ENCODE peak calls at places on chromosomes 3 and 15, in five cellular contexts. Z is K562, C is SK-N-SH, R is HepG2, L is H1. F is an unnamed sample.
A peak's percentile ranks its signal among the peaks of the same experiment; 100 is the strongest.

GRCh38 chr3:32457971-32458471 is 44.6 kb downstream of the CMTM6 start:
- DNase-seq in Z (peak; percentile 17), C (no peak), R (no peak), L (peak; percentile 42), F (no peak)

GRCh38 chr3:71784201-71784913 is 591 bp downstream of the PROK2 start:
- DNase-seq in Z (no peak), C (no peak), R (no peak), L (no peak), F (no peak)

GRCh38 chr15:99928429-99928981 is 195.3 kb upstream of the LYSMD4 start:
- DNase-seq in Z (peak; percentile 64), C (peak; percentile 82), R (no peak), L (peak; percentile 80), F (peak; percentile 67)

GRCh38 chr3:157128771-157129671 is 30.9 kb downstream of the CCNL1 start:
- DNase-seq in Z (no peak), C (no peak), R (peak; percentile 40), L (no peak), F (no peak)

GRCh38 chr3:37575284-37575683 is 286.4 kb upstream of the CTDSPL start:
- DNase-seq in Z (no peak), C (no peak), R (no peak), L (no peak), F (no peak)

GRCh38 chr3:150114273-150114672 is 143.6 kb upstream of the PFN2 start:
- DNase-seq in Z (no peak), C (no peak), R (no peak), L (no peak), F (no peak)

GRCh38 chr15:27937873-27938272 is 161.2 kb downstream of the OCA2 start:
- DNase-seq in Z (no peak), C (no peak), R (no peak), L (no peak), F (no peak)

GRCh38 chr15:50141856-50142255 is 22.8 kb upstream of the ATP8B4 start:
- DNase-seq in Z (no peak), C (no peak), R (no peak), L (no peak), F (no peak)

GRCh38 chr3:136464502-136464901 is 214.4 kb downstream of the PCCB start:
- DNase-seq in Z (no peak), C (no peak), R (no peak), L (no peak), F (no peak)

GRCh38 chr3:43996379-43997301 is 245.0 kb upstream of the TOPAZ1 start:
- DNase-seq in Z (no peak), C (no peak), R (no peak), L (peak; percentile 74), F (peak; percentile 32)

GRCh38 chr3:61925721-61926120 is 364.4 kb downstream of the PTPRG start:
- DNase-seq in Z (no peak), C (no peak), R (no peak), L (no peak), F (no peak)

GRCh38 chr3:1908651-1909445 is 189.8 kb upstream of the CNTN4 start:
- DNase-seq in Z (no peak), C (no peak), R (no peak), L (no peak), F (no peak)

GRCh38 chr15:31483053-31483923 is 156.7 kb downstream of the KLF13 start:
- DNase-seq in Z (no peak), C (no peak), R (no peak), L (peak; percentile 69), F (no peak)

GRCh38 chr15:51223771-51224229 is 114.6 kb downstream of the CYP19A1 start:
- DNase-seq in Z (peak; percentile 25), C (no peak), R (no peak), L (no peak), F (no peak)

GRCh38 chr15:99029358-99029871 is 21.8 kb upstream of the PGPEP1L start:
- DNase-seq in Z (no peak), C (no peak), R (no peak), L (no peak), F (no peak)

GRCh38 chr15:98684995-98685525 is 36.7 kb downstream of the IGF1R start:
- DNase-seq in Z (no peak), C (no peak), R (no peak), L (no peak), F (no peak)

GRCh38 chr3:15860014-15860934 is 62.5 kb upstream of the ANKRD28 start:
- DNase-seq in Z (peak; percentile 68), C (peak; percentile 58), R (peak; percentile 29), L (peak; percentile 80), F (peak; percentile 7)

GRCh38 chr15:63504979-63505841 is 817 bp downstream of the USP3 start:
- DNase-seq in Z (peak; percentile 75), C (peak; percentile 78), R (peak; percentile 64), L (peak; percentile 74), F (no peak)

GRCh38 chr3:146314871-146315270 is 64.0 kb upstream of the PLSCR4 start:
- DNase-seq in Z (no peak), C (no peak), R (no peak), L (no peak), F (no peak)

GRCh38 chr3:65785065-65785645 is 253.6 kb downstream of the MAGI1 start:
- DNase-seq in Z (peak; percentile 44), C (peak; percentile 57), R (peak; percentile 41), L (no peak), F (no peak)

GRCh38 chr3:187103251-187103650 is 36.0 kb downstream of the RPL39L start:
- DNase-seq in Z (no peak), C (no peak), R (no peak), L (no peak), F (no peak)

GRCh38 chr3:187102073-187102634 is 37.1 kb downstream of the RPL39L start:
- DNase-seq in Z (no peak), C (no peak), R (no peak), L (no peak), F (no peak)

GRCh38 chr3:187098925-187099512 is 40.3 kb downstream of the RPL39L start:
- DNase-seq in Z (peak; percentile 37), C (no peak), R (no peak), L (no peak), F (no peak)

GRCh38 chr3:187104342-187104741 is 35.0 kb downstream of the RPL39L start:
- DNase-seq in Z (no peak), C (no peak), R (no peak), L (no peak), F (no peak)

DNA sequence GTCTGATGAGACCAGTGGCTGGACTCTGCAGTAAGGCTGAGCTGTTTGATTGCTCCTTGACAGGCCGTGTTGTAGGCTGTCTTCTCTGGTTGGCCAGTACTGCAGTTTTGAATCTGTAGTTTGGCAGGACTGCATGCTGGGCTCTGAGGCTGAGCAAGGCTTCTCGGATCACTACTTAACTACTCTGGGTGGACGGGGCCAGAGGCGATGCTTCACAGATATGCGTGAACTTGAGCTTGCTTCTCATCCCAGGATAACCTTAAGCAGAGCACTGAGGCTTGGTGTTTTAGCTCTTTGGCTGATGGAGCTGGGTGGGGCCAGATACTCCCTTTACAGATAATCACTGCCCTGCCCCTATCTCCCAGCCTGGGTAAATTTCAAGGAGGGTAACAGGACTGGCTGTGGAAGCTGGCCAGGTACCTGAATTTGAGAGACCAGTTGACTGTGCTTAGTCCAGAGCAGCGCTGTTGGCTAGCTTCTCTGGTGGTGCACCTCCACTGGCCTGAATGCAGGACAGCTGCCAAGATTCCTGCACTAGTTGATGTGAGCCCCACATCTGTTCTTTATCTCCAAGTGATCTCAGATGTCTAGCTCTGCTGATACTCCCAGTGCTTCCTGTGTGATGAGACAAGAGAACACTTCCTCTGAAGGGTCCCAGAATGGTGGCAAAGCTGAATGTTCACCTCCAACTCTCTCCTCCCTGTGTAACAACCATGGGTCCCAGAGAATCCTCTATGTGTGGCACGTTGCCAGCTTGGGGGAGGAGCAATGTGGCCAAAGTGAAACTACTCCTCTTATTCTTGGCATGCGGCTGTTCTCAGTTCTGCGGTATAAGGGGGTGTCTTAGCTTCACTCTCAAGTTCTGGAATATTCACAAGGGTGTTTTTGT is 37.9 kb downstream of the RPL39L start:
- DNase-seq in Z (peak; percentile 76), C (peak; percentile 54), R (peak; percentile 43), L (no peak), F (no peak)
- TF ChIP-seq TAF1 in Z (no peak), C (no peak), R (no peak), L (no peak), F (no peak)

GRCh38 chr15:82294061-82294690 is 31.6 kb downstream of the SAXO2 start:
- DNase-seq in Z (no peak), C (no peak), R (no peak), L (no peak), F (no peak)

GRCh38 chr15:82300883-82301282 is 38.3 kb downstream of the SAXO2 start:
- DNase-seq in Z (no peak), C (no peak), R (no peak), L (peak; percentile 34), F (no peak)

GRCh38 chr15:82298520-82298919 is 35.9 kb downstream of the SAXO2 start:
- DNase-seq in Z (no peak), C (no peak), R (no peak), L (no peak), F (no peak)

GRCh38 chr15:82298032-82298431 is 35.4 kb downstream of the SAXO2 start:
- DNase-seq in Z (no peak), C (no peak), R (no peak), L (no peak), F (no peak)

GRCh38 chr15:82297546-82297945 is 34.9 kb downstream of the SAXO2 start:
- DNase-seq in Z (no peak), C (no peak), R (no peak), L (peak; percentile 33), F (no peak)
- TF ChIP-seq TAF1 in Z (no peak), C (no peak), R (no peak), L (no peak), F (no peak)

GRCh38 chr3:116916836-116917235 is 207.3 kb downstream of the TUSC7 start:
- DNase-seq in Z (no peak), C (no peak), R (no peak), L (no peak), F (no peak)

DNA sequence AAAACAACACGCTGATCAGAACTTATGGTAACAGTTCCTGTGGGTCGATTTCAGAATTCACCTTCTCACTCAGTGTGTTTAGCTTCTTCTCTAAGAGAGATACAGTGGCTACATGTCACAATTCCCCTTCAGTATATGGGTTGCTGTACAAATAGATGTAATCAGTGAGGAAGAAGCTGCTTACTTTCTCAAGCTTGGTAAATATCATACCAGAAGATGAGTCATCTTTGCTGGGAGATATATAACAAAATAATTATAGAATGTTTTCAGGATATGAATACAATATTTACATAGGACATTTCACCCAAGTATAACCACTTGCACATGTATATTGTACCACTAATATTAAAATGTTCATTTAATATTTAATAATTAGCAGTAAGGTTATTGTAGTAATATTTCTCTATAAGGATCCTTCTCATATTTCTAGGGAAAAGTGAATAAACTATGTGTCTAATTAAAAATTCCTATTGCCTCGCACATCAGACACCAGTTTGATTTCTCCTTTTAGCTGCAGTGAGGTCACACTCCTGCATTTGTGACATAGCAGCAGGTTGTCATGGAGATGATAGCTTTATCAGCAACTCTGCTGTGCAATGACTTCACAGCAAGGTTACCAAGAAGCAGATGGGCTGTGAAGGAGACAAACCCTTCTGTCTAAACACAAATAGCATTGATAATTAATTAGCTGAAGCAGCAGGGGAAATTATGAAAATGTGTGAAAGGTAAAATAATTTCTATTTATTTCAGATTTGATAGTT is 211.4 kb downstream of the TUSC7 start:
- DNase-seq in Z (no peak), C (no peak), R (no peak), L (no peak), F (no peak)
- TF ChIP-seq TAF1 in Z (no peak), C (no peak), R (no peak), L (no peak), F (no peak)

DNA sequence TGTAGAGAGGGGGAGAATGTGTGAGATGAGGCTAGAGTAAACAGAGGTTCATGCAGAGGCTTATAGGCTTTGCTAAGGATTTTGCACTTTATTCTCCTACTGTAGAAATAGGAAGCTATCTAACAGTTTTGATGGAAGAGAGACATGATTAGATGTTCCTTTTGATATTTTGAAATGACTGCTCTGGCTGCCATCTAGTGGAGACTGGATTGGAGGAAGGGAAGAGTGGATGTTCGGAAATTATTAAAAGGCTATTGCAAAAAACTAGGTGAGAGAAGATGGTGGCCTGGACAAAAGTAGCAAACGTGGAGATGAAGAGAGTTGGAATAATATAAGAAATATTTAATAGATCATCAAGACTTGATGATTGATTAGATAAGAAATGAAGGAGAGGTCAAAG is 42.2 kb downstream of the SYN2 start:
- DNase-seq in Z (no peak), C (peak; percentile 42), R (no peak), L (no peak), F (no peak)
- TF ChIP-seq TAF1 in Z (no peak), C (no peak), R (no peak), L (no peak), F (no peak)

F was measured in GM12892.